ENCODE peak calls at places on chromosome 15, in five cellular contexts. V is K562, M is BJ, D is MV-4-11, F is left ventricle myocardium inferior. W is an unnamed sample.

GRCh38 chr15:42146551-42147430 is 9.6 kb downstream of the PLA2G4F start:
- DNase-seq in F (no peak), V (peak), D (no peak), M (no peak), W (no peak)

GRCh38 chr15:67024322-67024997 is 40.9 kb upstream of the SMAD3 start:
- DNase-seq in D (peak), F (peak), V (peak), M (peak), W (peak)

GRCh38 chr15:75200765-75201608 is 695 bp upstream of the C15orf39 start:
- DNase-seq in V (peak), D (no peak), F (no peak), M (no peak), W (peak)

GRCh38 chr15:31605467-31605931 is 278.9 kb downstream of the KLF13 start:
- DNase-seq in V (no peak), M (no peak), D (peak), F (no peak), W (no peak)

GRCh38 chr15:72825831-72826230 is 42.3 kb upstream of the ADPGK start:
- DNase-seq in V (no peak), D (no peak), F (no peak), M (no peak), W (no peak)

GRCh38 chr15:93151488-93151887 is 62.5 kb upstream of the RGMA start:
- DNase-seq in V (no peak), F (no peak), M (no peak), D (no peak), W (no peak)

GRCh38 chr15:50358805-50359204 is 3.8 kb upstream of the GABPB1 start:
- DNase-seq in F (no peak), V (peak), M (no peak), D (peak), W (peak)

GRCh38 chr15:40052604-40053003 is 13.6 kb upstream of the SRP14 start:
- DNase-seq in D (peak), M (no peak), F (no peak), V (no peak), W (no peak)

GRCh38 chr15:48541659-48542334 is 103.7 kb downstream of the FBN1 start:
- DNase-seq in V (no peak), M (peak), D (peak), F (no peak), W (no peak)

GRCh38 chr15:96626936-96627577 is 296.6 kb downstream of the NR2F2 start:
- DNase-seq in F (peak), M (no peak), D (no peak), V (no peak), W (no peak)